ENCODE peak calls at places on chromosomes 7 and 10, in seven cellular contexts. R, M, S, P, N, O and V are unnamed samples.
A peak's percentile ranks its signal among the peaks of the same experiment; 100 is the strongest.

GRCh38 chr10:60937784-60938654 is 6.0 kb downstream of the RHOBTB1 start:
- DNase-seq in M (no peak), O (no peak), N (no peak), P (no peak), R (no peak), S (no peak), V (no peak)

GRCh38 chr7:80783688-80784327 is 135.0 kb downstream of the SEMA3C start:
- DNase-seq in P (no peak), M (no peak), R (no peak), O (no peak), S (no peak), N (no peak), V (no peak)

GRCh38 chr10:100747826-100748231 is 2.4 kb downstream of the PAX2 start:
- DNase-seq in P (no peak), S (no peak), R (no peak), O (peak; percentile 71), N (no peak), M (no peak), V (no peak)

GRCh38 chr10:126387041-126387908 is 1.0 kb downstream of the ADAM12 start:
- DNase-seq in N (peak; percentile 85), M (no peak), O (peak; percentile 80), S (peak; percentile 17), R (no peak), P (no peak), V (no peak)

GRCh38 chr7:116984917-116985316 is 31.6 kb downstream of the ST7 start:
- DNase-seq in O (peak; percentile 52), R (no peak), S (peak; percentile 58), M (no peak), N (no peak), P (no peak), V (peak; percentile 27)

GRCh38 chr7:11212080-11212711 is 238.5 kb downstream of the PHF14 start:
- DNase-seq in R (peak; percentile 42), N (no peak), M (peak; percentile 12), P (peak; percentile 39), O (peak; percentile 56), S (peak; percentile 43), V (peak; percentile 55)

GRCh38 chr10:91464500-91464899 is 54.4 kb downstream of the HECTD2 start:
- DNase-seq in S (no peak), P (no peak), N (no peak), R (no peak), M (no peak), O (no peak), V (no peak)

GRCh38 chr10:59694936-59695335 is 14.7 kb downstream of the SLC16A9 start:
- DNase-seq in P (no peak), R (no peak), O (no peak), M (no peak), N (no peak), S (no peak), V (no peak)

GRCh38 chr7:16244469-16244868 is 176.9 kb downstream of the CRPPA start:
- DNase-seq in N (no peak), O (no peak), P (no peak), M (no peak), S (no peak), R (no peak), V (no peak)

GRCh38 chr7:84631913-84632312 is 437.3 kb upstream of the SEMA3A start:
- DNase-seq in S (no peak), M (no peak), R (no peak), N (no peak), O (no peak), P (no peak), V (no peak)

DNA sequence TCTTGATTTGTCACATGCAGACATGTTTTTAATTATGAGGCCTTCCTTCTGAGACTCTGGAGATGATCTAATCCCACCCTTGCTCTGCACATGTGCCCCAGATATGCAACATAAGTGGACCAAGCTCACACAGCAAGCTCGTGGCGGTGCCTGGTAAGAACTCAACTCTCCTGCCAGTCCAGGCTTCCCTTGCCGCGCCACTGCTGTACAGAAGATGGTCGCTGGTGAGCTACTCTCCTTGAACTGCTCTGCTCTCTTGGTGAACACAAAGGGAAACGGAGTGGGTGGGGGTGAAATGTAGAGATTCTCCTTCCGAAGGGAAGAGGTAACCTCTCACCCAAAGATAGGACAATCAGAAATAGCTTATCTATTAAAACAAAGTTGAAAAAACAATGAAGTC is 25.7 kb downstream of the MYOF start:
- DNase-seq in S (no peak), N (no peak), M (no peak), P (no peak), R (no peak), O (no peak), V (no peak)
- TF ChIP-seq SIN3A in S (no peak), N (no peak), M (no peak), P (no peak), R (no peak), O (no peak), V (no peak)

GRCh38 chr7:131105294-131105802 is 222.3 kb upstream of the MKLN1 start:
- DNase-seq in R (no peak), N (no peak), S (no peak), M (no peak), P (no peak), O (no peak), V (no peak)
- TF ChIP-seq SIN3A in R (no peak), N (no peak), S (no peak), M (peak; percentile 18), P (no peak), O (no peak), V (no peak)

GRCh38 chr7:151757274-151757673 is 119.6 kb downstream of the PRKAG2 start:
- DNase-seq in P (no peak), R (no peak), N (no peak), S (no peak), O (no peak), M (no peak), V (no peak)

GRCh38 chr7:151755131-151755787 is 121.7 kb downstream of the PRKAG2 start:
- DNase-seq in O (no peak), P (no peak), M (no peak), N (no peak), R (no peak), S (no peak), V (no peak)

GRCh38 chr7:151756866-151757265 is 120.0 kb downstream of the PRKAG2 start:
- DNase-seq in O (no peak), R (no peak), S (no peak), N (no peak), P (no peak), M (no peak), V (no peak)

GRCh38 chr7:151754688-151755130 is 122.2 kb downstream of the PRKAG2 start:
- DNase-seq in S (no peak), P (no peak), N (no peak), M (no peak), O (no peak), R (no peak), V (no peak)

DNA sequence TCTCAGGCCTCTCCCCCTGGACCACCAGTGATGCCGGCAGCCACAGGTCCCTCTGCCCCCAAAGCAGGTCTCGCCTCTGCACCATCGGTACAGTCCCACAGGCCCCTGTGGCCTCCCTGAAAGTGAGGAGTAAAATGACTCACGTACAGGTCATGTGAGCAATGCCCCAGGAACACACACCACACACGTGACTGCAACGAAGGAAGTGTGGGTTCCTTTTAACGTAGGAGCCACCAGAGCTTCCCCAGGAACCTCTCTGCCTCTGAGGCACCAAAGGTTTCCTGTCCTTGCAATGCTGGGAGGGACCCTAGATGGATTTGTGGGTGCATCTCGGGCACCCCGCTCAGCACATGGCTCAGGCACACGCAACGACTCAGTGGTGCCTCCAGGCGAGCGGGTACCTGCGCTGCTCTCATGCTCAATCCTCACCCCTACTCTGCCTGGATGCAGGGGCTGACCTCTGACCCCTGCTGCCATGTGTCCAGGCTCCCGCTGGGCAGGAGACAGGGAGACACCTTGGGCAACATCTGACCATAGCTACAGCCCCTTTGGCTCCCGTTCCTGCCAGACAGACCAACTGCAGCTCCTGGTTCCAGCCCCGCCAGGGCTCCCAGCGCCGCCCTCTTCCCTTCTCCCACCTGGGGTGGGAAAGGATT is 120.7 kb downstream of the PRKAG2 start:
- DNase-seq in P (no peak), N (no peak), S (no peak), M (no peak), O (no peak), R (peak; percentile 26), V (no peak)
- TF ChIP-seq SIN3A in P (no peak), N (no peak), S (no peak), M (no peak), O (no peak), R (no peak), V (no peak)

GRCh38 chr10:62077330-62078015 is 176.0 kb downstream of the ARID5B start:
- DNase-seq in M (no peak), R (no peak), O (no peak), S (no peak), P (no peak), N (no peak), V (no peak)
- TF ChIP-seq SIN3A in M (no peak), R (no peak), O (no peak), S (no peak), P (no peak), N (no peak), V (no peak)

GRCh38 chr7:13742719-13743640 is 246.5 kb downstream of the ETV1 start:
- DNase-seq in P (peak; percentile 36), R (peak; percentile 39), S (no peak), O (peak; percentile 41), M (no peak), N (no peak), V (no peak)
- TF ChIP-seq SIN3A in P (no peak), R (no peak), S (no peak), O (no peak), M (no peak), N (no peak), V (no peak)